ENCODE peak calls at places on chromosomes 2 and 18, in four cellular contexts. One of them, this sample, is unnamed.
A peak's percentile ranks its signal among the peaks of the same experiment; 100 is the strongest.

GRCh38 chr2:221482581-221483140 is 89.4 kb downstream of the EPHA4 start:
- DNase-seq in neuronal stem cell: no peak
- DNase-seq in HepG2: no peak
- DNase-seq in right cardiac atrium: no peak
- DNase-seq in this sample: no peak

GRCh38 chr2:175478369-175478768 is 296.9 kb upstream of the ATP5MC3 start:
- DNase-seq in neuronal stem cell: no peak
- DNase-seq in HepG2: no peak
- DNase-seq in right cardiac atrium: no peak
- DNase-seq in this sample: no peak

GRCh38 chr2:240245706-240246105 is 105.2 kb upstream of the OTOS start:
- DNase-seq in neuronal stem cell: no peak
- DNase-seq in HepG2: no peak
- DNase-seq in right cardiac atrium: peak; percentile 66
- DNase-seq in this sample: no peak

GRCh38 chr2:25280066-25280687 is 61.5 kb downstream of the DNMT3A start:
- DNase-seq in neuronal stem cell: no peak
- DNase-seq in HepG2: peak; percentile 65
- DNase-seq in right cardiac atrium: no peak
- DNase-seq in this sample: no peak

GRCh38 chr2:33022989-33023731 is 76.4 kb downstream of the LTBP1 start:
- DNase-seq in neuronal stem cell: no peak
- DNase-seq in HepG2: peak; percentile 63
- DNase-seq in right cardiac atrium: no peak
- DNase-seq in this sample: no peak

GRCh38 chr18:13219012-13219396 is 444 bp downstream of the LDLRAD4 start:
- DNase-seq in neuronal stem cell: no peak
- DNase-seq in HepG2: no peak
- DNase-seq in right cardiac atrium: no peak
- DNase-seq in this sample: no peak

GRCh38 chr18:36155960-36156757 is 26.5 kb downstream of the ELP2 start:
- DNase-seq in neuronal stem cell: no peak
- DNase-seq in HepG2: no peak
- DNase-seq in right cardiac atrium: no peak
- DNase-seq in this sample: no peak

GRCh38 chr2:88016948-88017779 is 817 bp upstream of the RNU2-63P start:
- DNase-seq in neuronal stem cell: peak; percentile 65
- DNase-seq in HepG2: peak; percentile 75
- DNase-seq in right cardiac atrium: peak; percentile 71
- DNase-seq in this sample: no peak

GRCh38 chr2:111624401-111625156 is 259.4 kb downstream of the ANAPC1 start:
- DNase-seq in neuronal stem cell: no peak
- DNase-seq in HepG2: peak; percentile 21
- DNase-seq in right cardiac atrium: no peak
- DNase-seq in this sample: no peak

GRCh38 chr2:28391564-28392296 is 928 bp upstream of the FOSL2 start:
- DNase-seq in neuronal stem cell: peak; percentile 58
- DNase-seq in HepG2: peak; percentile 72
- DNase-seq in right cardiac atrium: peak; percentile 99
- DNase-seq in this sample: peak; percentile 87

GRCh38 chr18:45168883-45169585 is 446.2 kb upstream of the SLC14A2 start:
- DNase-seq in neuronal stem cell: no peak
- DNase-seq in HepG2: no peak
- DNase-seq in right cardiac atrium: no peak
- DNase-seq in this sample: peak; percentile 16

GRCh38 chr2:75709297-75709696 is 1.4 kb downstream of the GCFC2 start:
- DNase-seq in neuronal stem cell: no peak
- DNase-seq in HepG2: peak; percentile 10
- DNase-seq in right cardiac atrium: no peak
- DNase-seq in this sample: no peak

GRCh38 chr2:191150451-191151314 is at the start of gene STAT4:
- DNase-seq in neuronal stem cell: no peak
- DNase-seq in HepG2: no peak
- DNase-seq in right cardiac atrium: peak; percentile 73
- DNase-seq in this sample: peak; percentile 49

GRCh38 chr18:46917808-46918600 is 602 bp downstream of the KATNAL2 start:
- DNase-seq in neuronal stem cell: no peak
- DNase-seq in HepG2: no peak
- DNase-seq in right cardiac atrium: peak; percentile 66
- DNase-seq in this sample: peak; percentile 72

GRCh38 chr2:98333922-98334321 is 12.3 kb upstream of the CNGA3 start:
- DNase-seq in neuronal stem cell: no peak
- DNase-seq in HepG2: no peak
- DNase-seq in right cardiac atrium: no peak
- DNase-seq in this sample: no peak

GRCh38 chr2:235088608-235089020 is 136.8 kb downstream of the SH3BP4 start:
- DNase-seq in neuronal stem cell: peak; percentile 29
- DNase-seq in HepG2: peak; percentile 22
- DNase-seq in right cardiac atrium: no peak
- DNase-seq in this sample: no peak

DNA sequence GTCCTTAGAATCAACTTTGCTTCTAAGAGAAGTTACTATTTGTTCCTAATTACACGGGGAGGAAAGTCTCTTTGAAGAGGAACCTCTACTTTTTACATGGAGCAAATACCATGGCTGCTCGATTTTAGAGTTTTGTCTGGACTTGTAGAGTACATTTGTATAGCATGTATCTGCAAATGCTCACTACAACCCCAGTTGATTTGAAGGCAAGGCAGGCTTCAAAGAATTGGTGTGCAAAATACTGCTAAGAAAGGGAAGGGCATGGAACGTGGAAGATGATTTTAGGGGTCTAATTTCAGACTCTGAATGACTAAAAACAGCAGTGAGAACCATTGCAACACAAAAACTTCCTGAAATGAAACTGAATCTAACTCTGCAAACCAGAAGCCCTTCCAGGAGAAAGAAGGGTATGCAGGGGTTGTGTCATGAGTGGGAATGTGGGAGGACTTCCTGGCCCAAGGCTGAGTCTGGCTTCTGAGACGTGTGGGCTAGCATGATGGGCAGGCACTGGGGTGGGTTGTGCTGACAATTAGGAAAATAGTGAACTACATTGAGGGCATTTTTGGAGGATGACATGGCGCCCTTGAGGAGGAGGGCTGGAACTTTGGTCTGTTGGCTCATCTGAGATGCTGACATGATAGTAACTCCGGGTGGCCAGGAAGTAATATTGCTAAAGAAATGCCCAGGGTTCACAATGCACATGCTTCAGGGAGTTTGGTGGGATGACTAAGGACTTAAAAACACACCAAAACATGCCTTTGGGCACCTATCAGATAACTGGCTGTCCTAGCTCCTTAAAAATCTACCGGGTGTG is 18.9 kb upstream of the IL1R2 start:
- DNase-seq in neuronal stem cell: no peak
- DNase-seq in HepG2: no peak
- DNase-seq in right cardiac atrium: no peak
- DNase-seq in this sample: no peak
- H3K4me1 ChIP-seq in neuronal stem cell: peaks cover 9% of the 10 kb centered on the region
- H3K4me1 ChIP-seq in HepG2: peaks cover 31% of the 10 kb centered on the region
- H3K4me1 ChIP-seq in right cardiac atrium: no peaks in the 10 kb centered on the region
- H3K4me1 ChIP-seq in this sample: peaks cover 17% of the 10 kb centered on the region

DNA sequence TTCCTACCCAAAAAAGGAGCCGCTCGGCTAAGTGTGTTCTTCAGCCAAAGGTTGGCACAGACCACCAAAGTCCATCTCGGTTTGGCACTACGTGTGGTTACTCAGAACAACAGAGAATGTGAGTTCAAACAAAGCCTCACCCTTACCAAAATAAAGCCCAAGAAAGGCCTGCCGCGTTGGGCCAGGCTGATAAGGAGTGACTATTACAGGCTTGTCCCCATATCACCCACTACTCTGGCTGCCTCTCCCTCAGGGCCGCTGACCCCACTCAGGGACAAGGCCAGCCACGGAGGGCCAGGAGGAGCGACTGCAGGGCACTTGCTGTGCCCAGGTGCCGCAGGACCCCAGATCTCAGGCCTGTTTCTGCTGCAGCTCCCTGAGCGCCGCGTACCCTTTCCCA is 13.8 kb downstream of the HS1BP3 start:
- DNase-seq in neuronal stem cell: no peak
- DNase-seq in HepG2: no peak
- DNase-seq in right cardiac atrium: peak; percentile 82
- DNase-seq in this sample: peak; percentile 3
- H3K27ac ChIP-seq in neuronal stem cell: no peak overlapping the region
- H3K27ac ChIP-seq in HepG2: no peak overlapping the region
- H3K27ac ChIP-seq in right cardiac atrium: peak overlapping the region; percentile 34
- H3K27ac ChIP-seq in this sample: no peak overlapping the region

DNA sequence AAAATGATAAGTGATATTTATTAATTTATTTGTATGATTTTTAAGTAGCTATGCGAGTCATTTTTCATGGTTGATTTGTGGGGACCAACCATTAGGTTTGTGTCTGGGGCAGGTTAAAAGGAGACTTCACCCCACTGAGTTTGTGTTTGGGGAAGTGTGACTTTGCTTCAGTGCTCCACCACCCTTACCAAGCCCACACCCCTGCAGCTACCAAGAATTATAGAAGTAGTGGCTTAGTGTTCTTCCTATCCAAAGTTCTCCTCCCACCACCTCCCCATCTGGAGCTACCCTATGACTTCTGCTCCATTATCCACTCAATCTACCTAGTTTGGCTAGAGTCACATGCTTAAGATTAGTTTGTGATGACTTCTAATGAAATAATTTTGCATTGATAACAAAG is 182.1 kb upstream of the ZEB2 start:
- DNase-seq in neuronal stem cell: no peak
- DNase-seq in HepG2: no peak
- DNase-seq in right cardiac atrium: no peak
- DNase-seq in this sample: no peak
- H3K4me1 ChIP-seq in neuronal stem cell: no peaks in the 10 kb centered on the region
- H3K4me1 ChIP-seq in HepG2: no peaks in the 10 kb centered on the region
- H3K4me1 ChIP-seq in right cardiac atrium: no peaks in the 10 kb centered on the region
- H3K4me1 ChIP-seq in this sample: no peaks in the 10 kb centered on the region

DNA sequence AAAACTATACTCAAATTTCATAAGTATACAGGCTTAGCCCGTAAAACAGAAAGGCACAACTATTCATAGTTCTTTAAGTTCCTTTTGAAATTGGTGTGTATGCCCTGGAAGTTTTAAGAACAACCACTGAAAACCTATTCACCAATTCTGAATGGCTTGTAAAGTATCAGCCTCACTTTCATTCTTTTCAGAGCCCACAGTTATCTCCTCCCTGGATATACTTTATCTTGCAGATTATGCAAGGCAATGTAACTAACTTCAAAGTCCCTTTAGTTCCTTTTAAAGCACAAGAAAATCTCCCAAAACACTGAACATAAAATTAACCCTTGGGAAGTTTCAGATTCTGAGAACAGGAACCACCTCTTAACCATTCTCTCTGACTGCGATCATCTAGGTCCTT is 1.1 kb downstream of the STRN start:
- DNase-seq in neuronal stem cell: no peak
- DNase-seq in HepG2: no peak
- DNase-seq in right cardiac atrium: no peak
- DNase-seq in this sample: no peak
- H3K27ac ChIP-seq in neuronal stem cell: no peak overlapping the region
- H3K27ac ChIP-seq in HepG2: peak overlapping the region; percentile 64
- H3K27ac ChIP-seq in right cardiac atrium: no peak overlapping the region
- H3K27ac ChIP-seq in this sample: no peak overlapping the region

GRCh38 chr2:197163755-197164753 is 146.5 kb downstream of the ANKRD44 start:
- DNase-seq in neuronal stem cell: peak; percentile 68
- DNase-seq in HepG2: no peak
- DNase-seq in right cardiac atrium: peak; percentile 59
- DNase-seq in this sample: peak; percentile 3
- H3K4me1 ChIP-seq in neuronal stem cell: peaks cover 10% of the 10 kb centered on the region
- H3K4me1 ChIP-seq in HepG2: peaks cover 22% of the 10 kb centered on the region
- H3K4me1 ChIP-seq in right cardiac atrium: peaks cover 10% of the 10 kb centered on the region
- H3K4me1 ChIP-seq in this sample: peaks cover 8% of the 10 kb centered on the region

DNA sequence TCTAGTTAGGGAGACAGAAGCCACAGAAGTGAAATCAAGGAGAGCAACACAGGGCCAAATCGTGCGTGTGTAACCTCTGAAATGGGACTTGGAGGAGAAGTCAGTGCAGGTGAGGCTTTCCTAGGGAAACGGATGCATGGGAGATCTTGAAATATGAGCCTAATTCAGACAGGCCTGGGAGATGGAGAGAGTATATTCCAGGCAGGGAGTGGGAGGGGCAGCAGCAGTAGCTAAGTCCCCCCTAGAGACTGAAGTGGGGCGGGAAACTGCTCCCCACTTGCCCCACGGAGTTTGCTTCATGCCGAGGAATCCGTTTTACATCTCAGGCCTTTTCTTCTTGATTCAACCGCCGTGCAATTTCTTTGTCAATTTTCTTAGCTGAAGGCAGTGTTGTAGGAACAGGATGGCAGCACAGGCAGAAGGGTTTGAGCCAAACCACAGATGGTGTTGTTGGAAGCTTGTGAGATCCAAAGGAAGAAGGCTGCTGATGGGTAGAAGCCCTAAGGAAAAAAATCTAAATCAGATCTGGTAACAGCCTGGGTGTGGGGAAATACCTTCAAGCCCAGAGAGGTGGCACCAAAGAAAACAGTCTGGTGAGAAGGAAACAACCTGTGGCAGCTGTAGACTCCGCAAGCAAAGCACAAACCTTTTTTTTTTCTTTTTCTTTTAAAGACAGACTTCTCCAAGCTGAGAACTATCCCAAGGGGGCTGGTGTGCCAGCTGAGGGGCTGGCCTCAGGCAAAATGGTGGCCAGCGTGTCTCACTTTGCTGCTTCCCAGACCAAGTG is 40.2 kb downstream of the EPAS1 start:
- DNase-seq in neuronal stem cell: no peak
- DNase-seq in HepG2: no peak
- DNase-seq in right cardiac atrium: peak; percentile 37
- DNase-seq in this sample: no peak
- H3K27ac ChIP-seq in neuronal stem cell: no peak overlapping the region
- H3K27ac ChIP-seq in HepG2: no peak overlapping the region
- H3K27ac ChIP-seq in right cardiac atrium: peak overlapping the region; percentile 82
- H3K27ac ChIP-seq in this sample: no peak overlapping the region

DNA sequence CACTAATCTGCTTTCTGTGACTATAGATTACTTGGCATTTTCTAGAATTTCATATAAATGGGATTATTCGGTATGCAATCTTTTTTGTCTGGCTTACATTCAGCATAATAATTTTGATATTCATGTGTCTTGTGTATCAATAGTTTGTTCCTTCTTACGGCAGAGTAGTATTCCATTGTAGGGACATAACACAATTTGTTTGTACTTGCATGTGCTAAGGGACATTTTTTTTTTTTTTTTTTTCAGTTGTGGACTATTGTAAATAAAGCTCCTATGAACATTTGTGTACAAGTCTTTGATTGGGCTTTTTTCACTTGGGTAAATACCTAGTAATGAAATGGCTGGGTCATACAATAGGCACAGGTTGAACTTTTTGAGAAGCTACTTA is 45.1 kb downstream of the ARL5A start:
- DNase-seq in neuronal stem cell: no peak
- DNase-seq in HepG2: no peak
- DNase-seq in right cardiac atrium: no peak
- DNase-seq in this sample: no peak
- H3K4me1 ChIP-seq in neuronal stem cell: no peaks in the 10 kb centered on the region
- H3K4me1 ChIP-seq in HepG2: no peaks in the 10 kb centered on the region
- H3K4me1 ChIP-seq in right cardiac atrium: no peaks in the 10 kb centered on the region
- H3K4me1 ChIP-seq in this sample: no peaks in the 10 kb centered on the region